ENCODE peak calls at places on chromosomes 11 and 22, in eight cellular contexts. S, K, E, B, N, Y, U and J are unnamed samples. For H3K4me1, the result is how much of the 10 kb centered on the place peaks cover.

GRCh38 chr11:18310800-18311340 is 11.1 kb downstream of the HPS5 start:
- DNase-seq in N (no peak), U (no peak), B (peak), E (no peak), Y (no peak), K (no peak), S (no peak), J (no peak)

GRCh38 chr11:126186708-126187481 is 24.6 kb downstream of the RPUSD4 start:
- DNase-seq in B (no peak), U (no peak), N (no peak), Y (no peak), E (no peak), K (peak), S (no peak), J (no peak)

GRCh38 chr11:116498161-116498560 is 274.6 kb downstream of the BUD13 start:
- DNase-seq in E (no peak), B (no peak), K (no peak), S (no peak), U (no peak), N (no peak), Y (no peak), J (no peak)

GRCh38 chr11:108926522-108927380 is 261.9 kb downstream of the DDX10 start:
- DNase-seq in K (peak), Y (no peak), B (no peak), U (peak), S (no peak), E (no peak), N (no peak), J (no peak)

GRCh38 chr22:37545703-37546435 is 14.4 kb upstream of the CDC42EP1 start:
- DNase-seq in B (peak), N (peak), U (peak), S (peak), E (peak), K (peak), Y (peak), J (no peak)

GRCh38 chr11:69242583-69242940 is 51.4 kb upstream of the MYEOV start:
- DNase-seq in B (no peak), U (peak), E (no peak), K (no peak), Y (peak), S (no peak), N (no peak), J (no peak)

GRCh38 chr11:118673361-118674093 is 5.9 kb downstream of the TREH start:
- DNase-seq in N (no peak), E (no peak), K (no peak), Y (no peak), S (no peak), B (no peak), U (peak), J (no peak)

GRCh38 chr11:117743121-117743815 is 53.7 kb downstream of the DSCAML1 start:
- DNase-seq in K (no peak), B (no peak), N (no peak), E (no peak), S (no peak), Y (no peak), U (no peak), J (no peak)

GRCh38 chr11:47908198-47908597 is 60.0 kb upstream of the NUP160 start:
- DNase-seq in N (no peak), Y (no peak), U (no peak), S (no peak), B (no peak), K (no peak), E (no peak), J (no peak)

GRCh38 chr22:31350410-31350863 is 4.3 kb upstream of the PATZ1 start:
- DNase-seq in U (no peak), B (peak), E (no peak), S (no peak), K (peak), Y (no peak), N (no peak), J (no peak)

GRCh38 chr11:20013346-20014066 is 146.8 kb downstream of the DBX1 start:
- DNase-seq in E (peak), B (no peak), K (no peak), S (no peak), N (no peak), Y (no peak), U (no peak), J (no peak)

GRCh38 chr11:85626496-85626895 is 648 bp downstream of the DLG2 start:
- DNase-seq in U (no peak), E (no peak), B (peak), N (no peak), S (no peak), Y (no peak), K (no peak), J (no peak)

GRCh38 chr22:42300286-42301071 is 30.0 kb upstream of the TCF20 start:
- DNase-seq in U (peak), K (no peak), B (no peak), S (no peak), E (no peak), N (no peak), Y (no peak), J (peak)

GRCh38 chr11:74493816-74494630 is 499 bp upstream of the LIPT2 start:
- DNase-seq in K (no peak), N (no peak), Y (no peak), S (no peak), U (no peak), B (no peak), E (no peak), J (no peak)

GRCh38 chr11:126407101-126407521 is 51.6 kb downstream of the ST3GAL4 start:
- DNase-seq in N (no peak), S (no peak), K (no peak), Y (no peak), B (no peak), E (no peak), U (no peak), J (no peak)

GRCh38 chr11:67118059-67118766 is 850 bp upstream of the KDM2A start:
- DNase-seq in B (peak), N (peak), Y (peak), K (no peak), E (peak), U (peak), S (no peak), J (peak)

GRCh38 chr22:38471237-38471636 is 3.3 kb downstream of the KDELR3 start:
- DNase-seq in N (no peak), S (no peak), B (no peak), E (no peak), K (no peak), U (no peak), Y (no peak), J (no peak)

GRCh38 chr11:68021167-68021787 is 9.2 kb upstream of the NDUFS8 start:
- DNase-seq in K (peak), Y (no peak), N (no peak), E (no peak), S (no peak), U (peak), B (peak), J (no peak)

GRCh38 chr11:126176853-126177470 is 34.5 kb downstream of the RPUSD4 start:
- DNase-seq in Y (no peak), U (no peak), B (no peak), E (no peak), S (peak), N (no peak), K (no peak), J (no peak)

GRCh38 chr22:23542933-23543332 is 37.2 kb downstream of the IGLL1 start:
- DNase-seq in Y (no peak), U (no peak), E (no peak), K (no peak), N (no peak), S (no peak), B (no peak), J (no peak)

GRCh38 chr11:86523738-86524602 is 148.4 kb downstream of the ME3 start:
- DNase-seq in K (no peak), S (no peak), U (no peak), N (no peak), E (no peak), B (no peak), Y (peak), J (no peak)

GRCh38 chr11:44607324-44607962 is 42.0 kb downstream of the CD82 start:
- DNase-seq in B (no peak), S (no peak), K (no peak), Y (no peak), E (no peak), U (no peak), N (no peak), J (no peak)

GRCh38 chr11:75346296-75346695 is 5.2 kb downstream of the ARRB1 start:
- DNase-seq in B (no peak), N (no peak), Y (no peak), K (no peak), E (no peak), U (peak), S (no peak), J (no peak)

GRCh38 chr22:21569459-21570161 is 2.1 kb downstream of the UBE2L3 start:
- DNase-seq in U (no peak), K (peak), B (no peak), Y (no peak), N (no peak), E (no peak), S (no peak), J (no peak)

GRCh38 chr11:12088047-12088481 is 22.3 kb upstream of the MICAL2 start:
- DNase-seq in N (peak), K (no peak), B (no peak), U (no peak), S (no peak), Y (peak), E (no peak), J (no peak)

GRCh38 chr11:67293090-67293489 is 4.0 kb downstream of the ANKRD13D start:
- DNase-seq in B (no peak), S (no peak), K (no peak), U (no peak), Y (no peak), E (no peak), N (no peak), J (peak)

GRCh38 chr11:132312616-132313210 is 942.3 kb downstream of the NTM start:
- DNase-seq in S (no peak), K (peak), N (no peak), U (peak), E (no peak), B (no peak), Y (no peak), J (no peak)

GRCh38 chr22:29697853-29698598 is 21.8 kb upstream of the CABP7 start:
- DNase-seq in K (no peak), N (no peak), B (no peak), S (no peak), U (no peak), Y (no peak), E (no peak), J (no peak)

GRCh38 chr11:79412761-79413160 is 28.1 kb downstream of the TENM4 start:
- DNase-seq in N (no peak), S (no peak), Y (no peak), B (no peak), U (no peak), K (no peak), E (no peak), J (no peak)

GRCh38 chr11:44104472-44105294 is 9.2 kb downstream of the EXT2 start:
- DNase-seq in Y (no peak), S (no peak), U (peak), E (no peak), N (no peak), K (no peak), B (no peak), J (no peak)

GRCh38 chr11:2891901-2892214 is 6.3 kb upstream of the CDKN1C start:
- DNase-seq in K (no peak), Y (no peak), S (peak), U (no peak), E (peak), N (peak), B (peak), J (no peak)

GRCh38 chr11:122743949-122744876 is 88.7 kb downstream of the UBASH3B start:
- DNase-seq in S (peak), U (peak), E (no peak), Y (peak), B (no peak), N (no peak), K (no peak), J (peak)

GRCh38 chr11:74442601-74443000 is 24.7 kb downstream of the KCNE3 start:
- DNase-seq in N (no peak), Y (no peak), B (no peak), E (no peak), K (no peak), S (no peak), U (no peak), J (no peak)

GRCh38 chr22:37569009-37569920 is 9.0 kb downstream of the CDC42EP1 start:
- DNase-seq in B (peak), U (peak), Y (no peak), E (no peak), K (no peak), N (no peak), S (no peak), J (no peak)

GRCh38 chr22:46522743-46523300 is 14.6 kb downstream of the CELSR1 start:
- DNase-seq in S (no peak), U (peak), N (no peak), K (no peak), E (no peak), B (no peak), Y (no peak), J (no peak)

GRCh38 chr11:67433536-67434394 is 3.7 kb downstream of the PTPRCAP start:
- DNase-seq in N (no peak), E (no peak), U (no peak), Y (no peak), B (no peak), S (no peak), K (no peak), J (no peak)

GRCh38 chr11:61460986-61461385 is 31.1 kb downstream of the SDHAF2 start:
- DNase-seq in Y (no peak), B (no peak), N (no peak), S (no peak), U (no peak), E (no peak), K (no peak), J (no peak)
- TF ChIP-seq CTCF in Y (no peak), B (peak), N (no peak), S (no peak), U (peak), E (peak), K (peak), J (no peak)

GRCh38 chr11:128476729-128477128 is 110.6 kb downstream of the ETS1 start:
- DNase-seq in B (no peak), U (no peak), S (no peak), Y (no peak), K (no peak), E (no peak), N (no peak), J (peak)
- H3K4me1 ChIP-seq in B (under half), U (under half), S (half or more), Y (half or more), K (under half), E (under half), N (under half), J (half or more)

GRCh38 chr11:61731956-61732675 is 20.3 kb upstream of the MYRF start:
- DNase-seq in B (no peak), N (no peak), Y (no peak), U (no peak), K (no peak), E (no peak), S (no peak), J (no peak)
- H3K27ac ChIP-seq in B (no peak), N (no peak), Y (peak), U (no peak), K (no peak), E (peak), S (peak), J (no peak)

GRCh38 chr11:46277313-46277622 is 194 bp upstream of the CREB3L1 start:
- DNase-seq in S (no peak), N (peak), E (no peak), U (no peak), Y (peak), B (no peak), K (no peak), J (no peak)

GRCh38 chr11:46275964-46276641 is 1.4 kb upstream of the CREB3L1 start:
- DNase-seq in N (no peak), E (no peak), Y (no peak), S (no peak), U (no peak), B (no peak), K (no peak), J (no peak)

GRCh38 chr11:46277623-46278386 is at the start of gene CREB3L1:
- DNase-seq in K (peak), U (peak), E (peak), N (no peak), B (no peak), Y (no peak), S (no peak), J (no peak)

GRCh38 chr11:46279393-46280099 is 2.1 kb downstream of the CREB3L1 start:
- DNase-seq in B (no peak), N (peak), U (no peak), S (no peak), K (peak), Y (no peak), E (peak), J (no peak)

DNA sequence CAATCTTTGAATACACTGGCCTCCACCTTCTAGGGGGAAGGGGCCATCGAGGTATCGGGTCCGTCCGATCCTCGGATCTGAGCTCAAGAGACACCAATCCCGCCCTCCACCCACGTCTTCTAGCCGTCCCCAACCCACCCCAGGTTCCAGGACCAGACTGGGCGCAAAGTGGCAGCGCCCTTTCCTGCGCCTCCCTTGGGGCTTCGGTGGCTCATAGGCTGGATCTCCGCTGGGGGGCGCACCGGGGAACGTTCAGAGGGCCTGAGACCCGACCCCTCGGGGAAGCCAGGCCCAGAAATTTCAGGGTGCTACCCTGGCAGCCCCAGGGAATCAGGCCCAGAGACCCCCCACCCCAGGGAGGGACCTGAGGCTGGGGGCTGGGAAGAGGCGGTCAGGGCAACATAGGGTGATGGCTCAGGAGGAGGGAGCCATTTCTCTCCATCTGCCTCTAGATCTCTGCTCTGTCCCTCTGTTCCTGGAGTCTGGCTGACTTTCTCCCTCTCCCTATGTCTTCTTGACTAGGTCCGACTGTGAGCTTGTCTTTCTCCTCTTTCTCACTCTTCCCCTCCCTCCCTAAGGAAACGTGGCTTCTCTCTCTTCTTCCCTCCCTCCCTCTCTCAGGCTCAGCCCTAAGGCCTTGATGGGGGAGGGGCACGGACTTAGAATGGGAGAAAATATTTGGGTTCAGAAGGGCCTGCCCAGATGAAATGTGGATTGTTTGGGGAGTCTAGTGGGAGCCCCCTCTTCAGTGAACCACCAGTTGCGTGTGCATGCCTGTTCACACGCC is 1.1 kb downstream of the CREB3L1 start:
- DNase-seq in E (peak), B (no peak), Y (no peak), U (peak), N (peak), S (no peak), K (peak), J (peak)
- TF ChIP-seq CTCF in E (no peak), B (peak), Y (no peak), U (peak), N (peak), S (peak), K (peak), J (no peak)

GRCh38 chr11:125166347-125166841 is 1.8 kb downstream of the PKNOX2 start:
- DNase-seq in U (peak), Y (peak), S (no peak), B (no peak), E (peak), K (peak), N (peak), J (no peak)

GRCh38 chr11:125164422-125165110 is at the start of gene PKNOX2:
- DNase-seq in U (peak), B (peak), K (peak), S (peak), Y (peak), N (peak), E (peak), J (peak)

GRCh38 chr11:125165664-125166346 is 1.3 kb downstream of the PKNOX2 start:
- DNase-seq in E (no peak), N (no peak), S (no peak), U (no peak), B (no peak), Y (no peak), K (peak), J (no peak)

GRCh38 chr11:125164091-125164421 is 495 bp upstream of the PKNOX2 start:
- DNase-seq in N (no peak), B (no peak), Y (no peak), S (no peak), K (no peak), E (no peak), U (no peak), J (no peak)

GRCh38 chr11:125165111-125165663 is 636 bp downstream of the PKNOX2 start:
- DNase-seq in N (peak), K (peak), B (no peak), U (peak), Y (peak), S (no peak), E (peak), J (no peak)
- H3K4me1 ChIP-seq in N (under half), K (under half), B (under half), U (under half), Y (under half), S (under half), E (under half), J (under half)

GRCh38 chr22:28141614-28142013 is 222.6 kb upstream of the PITPNB start:
- DNase-seq in U (no peak), S (no peak), E (no peak), Y (no peak), N (no peak), K (no peak), B (no peak), J (no peak)
- H3K27ac ChIP-seq in U (no peak), S (peak), E (no peak), Y (no peak), N (no peak), K (no peak), B (no peak), J (no peak)

DNA sequence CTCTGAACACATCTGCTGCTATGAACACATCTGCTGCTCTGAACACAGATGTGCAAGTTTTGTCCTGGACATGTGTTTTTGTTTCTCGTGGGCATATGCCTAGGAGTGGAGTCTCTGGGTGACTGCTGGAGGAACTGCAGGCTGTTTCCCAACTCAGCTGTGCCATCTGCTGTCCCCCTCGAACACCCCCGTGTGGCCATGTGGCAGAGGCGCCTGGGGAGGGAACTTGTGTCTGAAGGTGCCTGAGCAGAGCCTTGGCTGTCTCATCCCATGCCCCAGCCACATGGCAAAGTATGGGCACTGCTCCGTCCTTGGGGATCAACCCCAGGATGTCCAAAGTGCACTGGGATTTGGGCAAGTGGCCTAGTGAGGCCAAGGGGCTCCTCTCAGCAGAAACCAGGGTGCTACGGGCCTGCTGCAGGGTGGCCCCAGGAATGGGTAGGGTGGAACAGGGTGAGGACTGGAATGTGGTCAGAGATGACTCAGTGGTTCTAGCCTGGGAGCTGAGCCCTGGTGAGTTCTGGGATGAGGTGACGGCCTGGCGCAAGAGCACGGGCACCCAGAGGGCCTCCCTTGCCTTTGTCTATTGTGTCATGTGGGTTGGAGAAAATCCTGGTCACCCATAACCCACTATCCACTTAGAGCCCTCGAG is 14.7 kb downstream of the GATD1 start:
- DNase-seq in B (peak), E (no peak), U (peak), K (no peak), S (no peak), Y (no peak), N (no peak), J (no peak)
- TF ChIP-seq CTCF in B (no peak), E (peak), U (peak), K (peak), S (no peak), Y (no peak), N (no peak), J (no peak)

GRCh38 chr22:44667276-44667675 is 34.7 kb upstream of the PRR5 start:
- DNase-seq in K (no peak), B (no peak), E (no peak), S (no peak), U (no peak), Y (no peak), N (no peak), J (no peak)

GRCh38 chr22:44664149-44664548 is 37.9 kb upstream of the PRR5 start:
- DNase-seq in B (peak), S (no peak), K (no peak), Y (peak), N (peak), U (no peak), E (peak), J (peak)

GRCh38 chr22:44665115-44665514 is 36.9 kb upstream of the PRR5 start:
- DNase-seq in B (no peak), U (peak), N (peak), Y (peak), K (peak), E (no peak), S (no peak), J (no peak)

GRCh38 chr22:44667829-44668189 is 34.2 kb upstream of the PRR5 start:
- DNase-seq in E (no peak), B (no peak), S (no peak), N (no peak), K (no peak), U (peak), Y (no peak), J (peak)

GRCh38 chr22:44666207-44666585 is 35.8 kb upstream of the PRR5 start:
- DNase-seq in K (no peak), S (no peak), E (no peak), U (no peak), N (no peak), B (no peak), Y (no peak), J (no peak)
- H3K4me1 ChIP-seq in K (under half), S (under half), E (under half), U (under half), N (under half), B (under half), Y (under half), J (half or more)

GRCh38 chr11:10323793-10324170 is 18.9 kb downstream of the ADM start:
- DNase-seq in N (no peak), Y (no peak), S (no peak), K (no peak), U (no peak), B (no peak), E (no peak), J (no peak)
- H3K27ac ChIP-seq in N (no peak), Y (peak), S (peak), K (no peak), U (no peak), B (peak), E (peak), J (no peak)